ENCODE peak calls at places on chromosomes 2 and 18, in four cellular contexts. V is vagina, F is suprapubic skin, K is fibroblast of the aortic adventitia. M is an unnamed sample.

GRCh38 chr2:199814845-199815211 is 36.2 kb downstream of the FTCDNL1 start:
- DNase-seq in V (no peak), K (no peak), F (no peak), M (no peak)

GRCh38 chr2:107992069-107992468 is 5.7 kb downstream of the SLC5A7 start:
- DNase-seq in F (no peak), K (no peak), V (no peak), M (no peak)

GRCh38 chr2:46937457-46937856 is 21.9 kb upstream of the MCFD2 start:
- DNase-seq in F (no peak), V (no peak), K (no peak), M (no peak)

GRCh38 chr2:101328474-101329007 is 20.0 kb upstream of the RNF149 start:
- DNase-seq in F (no peak), K (no peak), V (no peak), M (no peak)

GRCh38 chr2:165435611-165436010 is 33.9 kb upstream of the CSRNP3 start:
- DNase-seq in F (no peak), K (no peak), V (no peak), M (no peak)

GRCh38 chr2:238786379-238786778 is 61.5 kb upstream of the TWIST2 start:
- DNase-seq in K (no peak), V (no peak), F (no peak), M (no peak)

GRCh38 chr2:124267821-124268220 is 242.7 kb downstream of the CNTNAP5 start:
- DNase-seq in K (peak), V (no peak), F (no peak), M (no peak)

GRCh38 chr2:237434916-237435315 is 21.0 kb upstream of the COL6A3 start:
- DNase-seq in F (peak), V (no peak), K (no peak), M (no peak)

GRCh38 chr2:159002465-159003130 is 34.2 kb downstream of the TANC1 start:
- DNase-seq in F (no peak), K (no peak), V (no peak), M (no peak)

GRCh38 chr2:177063331-177063730 is 149.3 kb upstream of the HNRNPA3 start:
- DNase-seq in V (no peak), F (no peak), K (no peak), M (no peak)

GRCh38 chr18:45107425-45107824 is 426.7 kb downstream of the SETBP1 start:
- DNase-seq in K (peak), F (no peak), V (no peak), M (no peak)

GRCh38 chr2:150517951-150518680 is 30.6 kb upstream of the RND3 start:
- DNase-seq in K (peak), F (no peak), V (no peak), M (no peak)

GRCh38 chr2:11953258-11953657 is 206.8 kb downstream of the LPIN1 start:
- DNase-seq in K (no peak), V (no peak), F (no peak), M (no peak)

GRCh38 chr2:125004091-125004800 is 979.2 kb downstream of the CNTNAP5 start:
- DNase-seq in F (no peak), K (no peak), V (no peak), M (no peak)

GRCh38 chr2:37388074-37388473 is 43.6 kb downstream of the QPCT start:
- DNase-seq in F (no peak), V (no peak), K (peak), M (no peak)

GRCh38 chr2:216142540-216142939 is 33.4 kb downstream of the XRCC5 start:
- DNase-seq in K (peak), V (no peak), F (no peak), M (no peak)

GRCh38 chr2:133109772-133110171 is 439.8 kb upstream of the LYPD1 start:
- DNase-seq in F (no peak), V (no peak), K (peak), M (no peak)

GRCh38 chr2:123502926-123503325 is 522.2 kb upstream of the CNTNAP5 start:
- DNase-seq in F (no peak), K (peak), V (no peak), M (no peak)

GRCh38 chr18:74957588-74958224 is 251.2 kb downstream of the PTGR3 start:
- DNase-seq in V (no peak), F (no peak), K (no peak), M (no peak)

DNA sequence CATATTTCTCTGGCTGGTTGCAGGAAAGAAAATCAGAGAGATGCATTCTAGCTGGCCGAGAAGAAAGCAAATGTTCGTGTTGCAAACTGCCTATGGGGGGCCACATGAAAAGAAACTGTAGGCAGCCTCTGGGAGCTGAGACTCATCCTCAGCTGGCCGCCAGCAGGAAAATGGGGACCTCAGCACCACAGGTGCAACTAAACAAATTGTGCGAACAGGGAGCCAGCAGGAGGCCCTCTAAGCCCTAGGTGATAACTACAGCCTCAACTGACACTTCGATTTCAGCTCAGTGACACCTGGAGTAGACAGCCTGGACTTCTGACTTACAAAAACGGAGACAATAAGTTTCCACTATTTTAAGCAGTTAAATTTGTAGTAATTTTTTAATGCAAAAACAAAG is 107.3 kb downstream of the DTNB start:
- DNase-seq in V (no peak), K (no peak), F (no peak), M (no peak)
- TF ChIP-seq CTCF in V (no peak), K (no peak), F (no peak), M (no peak)

GRCh38 chr18:76436342-76436741 is 58.7 kb downstream of the ZNF516 start:
- DNase-seq in V (no peak), K (no peak), F (no peak), M (no peak)

GRCh38 chr18:76435321-76435989 is 59.6 kb downstream of the ZNF516 start:
- DNase-seq in F (no peak), K (no peak), V (no peak), M (no peak)

GRCh38 chr18:76433788-76434187 is 61.3 kb downstream of the ZNF516 start:
- DNase-seq in F (no peak), K (no peak), V (no peak), M (no peak)

GRCh38 chr18:76432970-76433767 is 61.9 kb downstream of the ZNF516 start:
- DNase-seq in K (no peak), F (no peak), V (no peak), M (no peak)

DNA sequence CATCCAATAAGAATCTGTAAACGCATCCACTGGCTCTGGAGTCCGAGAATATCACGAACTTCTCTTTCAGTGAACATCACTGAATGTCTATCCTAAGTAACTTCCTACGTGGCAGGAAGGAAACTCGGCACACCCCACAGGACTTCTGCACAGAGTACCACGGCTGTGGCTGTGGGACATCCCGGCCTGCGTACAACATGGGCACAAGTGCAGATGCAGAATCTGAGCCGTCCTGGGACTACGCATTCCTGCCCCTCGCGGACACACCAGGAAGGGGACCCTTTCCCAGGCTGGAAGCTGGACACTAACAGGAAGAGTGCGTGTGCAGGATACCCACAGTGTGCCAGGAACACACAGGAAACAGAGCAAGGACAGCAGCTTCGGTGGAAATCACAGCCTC is 60.6 kb downstream of the ZNF516 start:
- DNase-seq in V (no peak), K (no peak), F (no peak), M (no peak)
- TF ChIP-seq CTCF in V (no peak), K (no peak), F (no peak), M (no peak)

GRCh38 chr18:12654971-12655370 is 2.9 kb downstream of the SPIRE1 start:
- DNase-seq in F (no peak), V (no peak), K (no peak), M (no peak)

GRCh38 chr18:12659904-12660605 is 2.1 kb upstream of the SPIRE1 start:
- DNase-seq in F (no peak), V (no peak), K (peak), M (no peak)

GRCh38 chr18:12656671-12657047 is 1.2 kb downstream of the SPIRE1 start:
- DNase-seq in F (no peak), K (peak), V (no peak), M (no peak)

GRCh38 chr18:12657048-12657848 is 659 bp downstream of the SPIRE1 start:
- DNase-seq in V (no peak), K (peak), F (peak), M (peak)

DNA sequence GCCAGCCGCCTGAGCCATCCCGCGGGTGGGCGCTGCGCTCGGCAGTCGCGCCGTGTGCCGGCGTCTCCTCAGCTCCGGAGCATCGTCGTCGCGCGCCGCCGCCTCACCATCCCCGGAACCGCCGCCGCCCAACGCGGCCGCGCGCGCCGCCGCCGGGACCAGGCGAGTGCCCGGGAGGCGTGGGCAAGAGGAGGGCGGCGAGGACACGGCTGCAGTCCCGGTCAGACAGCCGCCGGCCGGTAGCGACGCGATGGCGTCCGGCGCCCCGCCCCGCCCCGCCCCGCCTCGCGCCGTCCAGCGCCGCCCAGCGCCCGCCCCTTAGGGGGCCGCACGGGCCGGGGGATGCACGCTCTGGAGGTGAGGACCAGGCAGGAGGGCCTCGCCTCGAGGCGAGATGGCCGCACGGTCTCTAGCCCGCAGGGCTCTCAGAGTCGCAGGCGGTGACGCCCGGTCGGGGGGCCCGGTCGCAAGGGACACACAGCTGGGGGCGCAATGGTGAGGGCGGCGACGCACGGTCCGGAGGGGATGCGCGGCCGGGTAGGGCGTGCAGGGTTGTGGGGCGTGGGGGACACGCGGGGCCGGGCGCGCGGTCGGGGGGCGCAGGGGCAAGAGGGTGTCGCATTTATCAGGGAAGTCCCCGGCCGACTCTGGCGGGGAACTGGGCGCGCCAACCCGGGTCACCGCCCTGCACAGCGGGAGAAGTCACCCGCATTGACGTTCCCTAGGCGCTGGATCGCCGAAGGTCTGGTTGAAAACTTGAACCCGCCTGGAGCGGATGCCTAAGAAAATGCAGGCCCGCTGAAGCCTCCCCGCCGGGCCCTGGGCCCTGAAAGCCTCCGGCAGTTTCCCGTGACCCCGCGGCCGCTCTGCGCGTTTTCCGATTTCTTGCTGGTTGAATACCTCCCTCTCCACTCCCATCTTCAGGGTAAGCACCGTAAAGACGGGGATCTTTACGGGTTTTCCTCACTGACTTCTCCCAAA is at the start of gene SPIRE1:
- DNase-seq in V (no peak), F (peak), K (peak), M (peak)
- TF ChIP-seq CTCF in V (no peak), F (no peak), K (no peak), M (no peak)

DNA sequence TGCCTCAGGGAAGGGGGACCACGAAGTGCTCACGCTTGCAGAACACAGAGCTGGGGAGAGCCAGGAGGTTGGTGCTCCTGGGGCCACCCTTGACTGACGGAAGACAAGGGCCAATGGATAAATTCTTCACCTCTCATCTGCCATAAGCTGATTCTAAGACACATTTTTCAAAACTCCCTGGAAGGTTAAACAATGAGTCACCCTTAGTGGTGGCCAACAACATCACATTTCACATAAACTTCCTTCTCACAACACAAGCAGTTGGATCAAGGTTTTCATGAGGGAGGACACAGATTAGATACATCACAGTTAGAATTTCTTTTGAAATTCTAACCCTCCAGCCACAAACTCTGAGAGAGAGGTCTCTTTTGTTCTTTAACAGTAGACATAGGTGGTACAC is 713.6 kb upstream of the POU3F3 start:
- DNase-seq in F (no peak), K (no peak), V (no peak), M (no peak)
- TF ChIP-seq CTCF in F (no peak), K (no peak), V (no peak), M (no peak)

GRCh38 chr2:131105950-131106801 is 1.0 kb downstream of the PLEKHB2 start:
- DNase-seq in K (peak), F (peak), V (no peak), M (peak)

GRCh38 chr2:131104487-131105155 is 515 bp upstream of the PLEKHB2 start:
- DNase-seq in F (peak), V (peak), K (peak), M (peak)

GRCh38 chr2:131105156-131105949 is at the start of gene PLEKHB2:
- DNase-seq in F (peak), K (peak), V (peak), M (peak)
- TF ChIP-seq CTCF in F (no peak), K (peak), V (no peak), M (no peak)

GRCh38 chr2:3179626-3180025 is 198.0 kb downstream of the EIPR1 start:
- DNase-seq in K (no peak), F (no peak), V (no peak), M (no peak)

GRCh38 chr2:3181416-3182010 is 196.1 kb downstream of the EIPR1 start:
- DNase-seq in F (no peak), K (no peak), V (no peak), M (no peak)

GRCh38 chr2:3178206-3179031 is 199.2 kb downstream of the EIPR1 start:
- DNase-seq in F (no peak), K (no peak), V (no peak), M (no peak)

GRCh38 chr2:3180082-3180908 is 197.3 kb downstream of the EIPR1 start:
- DNase-seq in F (no peak), V (no peak), K (no peak), M (no peak)

GRCh38 chr2:3179208-3179607 is 198.4 kb downstream of the EIPR1 start:
- DNase-seq in F (no peak), V (no peak), K (no peak), M (no peak)
- TF ChIP-seq CTCF in F (no peak), V (no peak), K (no peak), M (no peak)

GRCh38 chr2:121007490-121007853 is 271.8 kb downstream of the GLI2 start:
- DNase-seq in F (no peak), K (no peak), V (peak), M (no peak)

GRCh38 chr2:121006783-121007489 is 271.3 kb downstream of the GLI2 start:
- DNase-seq in F (no peak), V (peak), K (no peak), M (no peak)

GRCh38 chr2:121010998-121011397 is 274.0 kb downstream of the TFCP2L1 start:
- DNase-seq in F (no peak), V (no peak), K (no peak), M (no peak)

GRCh38 chr2:121005512-121005911 is 269.8 kb downstream of the GLI2 start:
- DNase-seq in K (no peak), V (no peak), F (no peak), M (no peak)

GRCh38 chr2:121008978-121009377 is 273.3 kb downstream of the GLI2 start:
- DNase-seq in K (no peak), V (no peak), F (no peak), M (no peak)
- TF ChIP-seq CTCF in K (peak), V (no peak), F (no peak), M (no peak)

GRCh38 chr2:179129574-179130238 is 79.8 kb upstream of the CCDC141 start:
- DNase-seq in F (no peak), V (no peak), K (peak), M (no peak)
- TF ChIP-seq CTCF in F (no peak), V (no peak), K (peak), M (no peak)

GRCh38 chr2:102442967-102443828 is 20.2 kb downstream of the IL18RAP start:
- DNase-seq in V (no peak), F (no peak), K (peak), M (no peak)
- TF ChIP-seq CTCF in V (peak), F (peak), K (peak), M (no peak)

DNA sequence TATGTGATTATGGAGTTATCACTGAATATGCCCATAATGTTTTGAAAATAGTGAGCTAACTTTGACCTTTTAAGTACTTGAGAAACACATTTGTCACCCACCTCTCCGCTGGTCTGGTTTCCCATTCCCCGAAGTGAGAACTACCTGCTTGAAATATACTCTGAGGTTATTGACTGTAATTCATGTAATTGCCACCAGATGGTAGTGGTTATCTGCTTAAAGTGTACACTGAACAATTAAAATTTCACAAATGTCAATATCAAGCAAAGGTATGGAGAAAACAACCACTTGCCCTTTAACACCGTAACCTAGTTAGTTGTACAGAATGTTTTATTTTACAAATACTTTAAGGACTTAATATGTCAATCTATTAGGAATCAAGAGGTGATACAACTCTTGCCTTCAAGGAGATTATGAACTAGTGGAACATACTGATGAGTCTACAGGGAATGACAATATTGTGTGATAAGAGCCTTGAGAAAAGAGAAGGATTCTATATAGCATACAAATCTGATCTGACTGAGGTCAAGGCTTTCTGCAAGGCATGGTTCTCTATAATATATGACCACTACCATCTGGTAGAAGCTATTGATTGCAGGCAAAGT is 316.8 kb upstream of the KCNH7 start:
- DNase-seq in K (peak), F (no peak), V (no peak), M (no peak)
- TF ChIP-seq CTCF in K (peak), F (peak), V (no peak), M (no peak)

M was measured in activated B cell treated with CpG ODN at 0.5 μM for 24 hours.